ENCODE peak calls at places on chromosome 14, in four cellular contexts. L is pons, V is ascending aorta, R is AML-193. J is an unnamed sample.

GRCh38 chr14:70907996-70908917 is 998 bp downstream of the PCNX1 start:
- DNase-seq in L (peak), R (no peak), V (no peak), J (no peak)

GRCh38 chr14:24634158-24634557 is at the start of gene GZMB:
- DNase-seq in L (no peak), V (peak), R (no peak), J (no peak)

GRCh38 chr14:72852194-72852593 is 41.7 kb downstream of the DPF3 start:
- DNase-seq in V (no peak), R (no peak), L (no peak), J (no peak)

GRCh38 chr14:48937796-48938195 is 648.4 kb downstream of the RPS29 start:
- DNase-seq in R (no peak), L (no peak), V (no peak), J (no peak)

GRCh38 chr14:93410893-93411292 is 19.8 kb upstream of the UNC79 start:
- DNase-seq in V (no peak), R (no peak), L (no peak), J (no peak)

GRCh38 chr14:21136024-21136423 is 19.8 kb downstream of the OR5AU1 start:
- DNase-seq in L (peak), R (peak), V (no peak), J (peak)

GRCh38 chr14:53696217-53696965 is 260.2 kb downstream of the BMP4 start:
- DNase-seq in R (no peak), V (no peak), L (no peak), J (no peak)

GRCh38 chr14:63100597-63100996 is 55.3 kb upstream of the KCNH5 start:
- DNase-seq in V (no peak), R (no peak), L (no peak), J (no peak)

GRCh38 chr14:24911324-24912095 is 138.4 kb downstream of the STXBP6 start:
- DNase-seq in R (peak), L (peak), V (no peak), J (peak)

GRCh38 chr14:76133103-76133502 is 18.6 kb upstream of the GPATCH2L start:
- DNase-seq in V (no peak), R (peak), L (no peak), J (peak)

GRCh38 chr14:60090864-60091519 is 731 bp upstream of the PCNX4 start:
- DNase-seq in V (no peak), L (peak), R (peak), J (peak)

GRCh38 chr14:33542338-33543290 is 408.3 kb downstream of the EGLN3 start:
- DNase-seq in R (no peak), V (no peak), L (no peak), J (no peak)

GRCh38 chr14:102868956-102869531 is 53.4 kb upstream of the AMN start:
- DNase-seq in V (no peak), L (no peak), R (no peak), J (no peak)

GRCh38 chr14:62592877-62593276 is 452.4 kb downstream of the KCNH5 start:
- DNase-seq in L (no peak), R (no peak), V (no peak), J (no peak)

GRCh38 chr14:95314609-95315008 is 5.1 kb downstream of the CLMN start:
- DNase-seq in V (no peak), R (peak), L (no peak), J (no peak)

GRCh38 chr14:60561845-60562746 is 53.1 kb downstream of the SIX6 start:
- DNase-seq in L (peak), V (no peak), R (peak), J (peak)

GRCh38 chr14:59217011-59217410 is 28.5 kb downstream of the DAAM1 start:
- DNase-seq in L (no peak), V (no peak), R (no peak), J (no peak)

GRCh38 chr14:38208825-38209562 is 1.3 kb downstream of the SSTR1 start:
- DNase-seq in R (no peak), L (no peak), V (no peak), J (no peak)

GRCh38 chr14:81455344-81455743 is 55.2 kb upstream of the STON2 start:
- DNase-seq in V (no peak), R (no peak), L (no peak), J (no peak)

GRCh38 chr14:91361236-91361811 is 56.3 kb downstream of the CCDC88C start:
- DNase-seq in V (no peak), R (peak), L (no peak), J (peak)

GRCh38 chr14:101927859-101928258 is 36.5 kb upstream of the DYNC1H1 start:
- DNase-seq in R (no peak), V (peak), L (peak), J (no peak)

GRCh38 chr14:75249251-75249957 is 29.2 kb upstream of the FOS start:
- DNase-seq in L (no peak), V (no peak), R (no peak), J (peak)

GRCh38 chr14:36268957-36269734 is 51.3 kb downstream of the MBIP start:
- DNase-seq in L (no peak), R (no peak), V (no peak), J (no peak)

GRCh38 chr14:63343878-63344277 is 25.1 kb upstream of the GPHB5 start:
- DNase-seq in L (no peak), V (no peak), R (no peak), J (no peak)

GRCh38 chr14:104509673-104510072 is 69.9 kb upstream of the C14orf180 start:
- DNase-seq in R (no peak), V (no peak), L (no peak), J (no peak)

GRCh38 chr14:50321009-50321660 is 9.0 kb downstream of the DMAC2L start:
- DNase-seq in V (no peak), R (peak), L (peak), J (peak)

GRCh38 chr14:101209594-101209993 is 306.1 kb upstream of the RTL1 start:
- DNase-seq in V (no peak), L (no peak), R (no peak), J (no peak)

GRCh38 chr14:102363182-102363952 is 626 bp downstream of the TECPR2 start:
- DNase-seq in V (no peak), R (no peak), L (peak), J (peak)

GRCh38 chr14:92963301-92964123 is 40.6 kb downstream of the CHGA start:
- DNase-seq in L (no peak), R (no peak), V (no peak), J (no peak)

GRCh38 chr14:38662781-38663180 is 406.9 kb upstream of the CLEC14A start:
- DNase-seq in L (no peak), V (no peak), R (no peak), J (no peak)

J was measured in Kasumi-1.